ENCODE peak calls at places on chromosomes 5 and 9, in six cellular contexts. L is heart left ventricle; N is ELF-1; A is Daoy; S is A549; W is stimulated activated CD8-positive, alpha-beta memory T cell treated with anti-CD3 and anti-CD28 coated beads, Interleukin-4, amount 100 ng/mL, for 1 hour. I is an unnamed sample.

GRCh38 chr5:66653380-66653779 is 57.2 kb downstream of the MAST4 start:
- DNase-seq in A (peak), N (no peak), W (no peak), S (no peak), L (no peak), I (no peak)

GRCh38 chr5:158992104-158992740 is 107.5 kb downstream of the EBF1 start:
- DNase-seq in N (no peak), L (no peak), W (no peak), A (peak), S (no peak), I (no peak)

GRCh38 chr9:6779417-6780241 is 21.9 kb downstream of the KDM4C start:
- DNase-seq in N (no peak), W (no peak), L (no peak), S (no peak), A (peak), I (peak)

GRCh38 chr5:10538103-10538788 is 25.6 kb upstream of the ANKRD33B start:
- DNase-seq in W (no peak), A (no peak), N (no peak), S (no peak), L (no peak), I (no peak)

GRCh38 chr9:106864533-106865143 is 1.7 kb downstream of the ZNF462 start:
- DNase-seq in L (no peak), N (no peak), W (no peak), A (peak), S (peak), I (peak)

GRCh38 chr5:28766565-28767158 is 1728.3 kb upstream of the CDH9 start:
- DNase-seq in A (peak), W (no peak), N (no peak), S (peak), L (no peak), I (peak)

GRCh38 chr5:168951341-168951740 is 349.6 kb downstream of the SLIT3 start:
- DNase-seq in L (no peak), W (no peak), S (no peak), A (no peak), N (no peak), I (no peak)

GRCh38 chr5:28576022-28576421 is 1537.6 kb upstream of the CDH9 start:
- DNase-seq in N (peak), W (no peak), L (no peak), A (no peak), S (no peak), I (no peak)

GRCh38 chr9:117205806-117206205 is 209.1 kb downstream of the ASTN2 start:
- DNase-seq in W (no peak), A (no peak), L (no peak), S (no peak), N (no peak), I (no peak)

GRCh38 chr9:38243993-38244392 is 148.5 kb upstream of the ALDH1B1 start:
- DNase-seq in W (no peak), N (no peak), A (no peak), S (no peak), L (no peak), I (no peak)

GRCh38 chr5:150458819-150459557 is 9.4 kb upstream of the RPS14 start:
- DNase-seq in S (peak), N (peak), W (peak), L (peak), A (peak), I (peak)

GRCh38 chr9:19101203-19101602 is 1.5 kb downstream of the HAUS6 start:
- DNase-seq in A (no peak), L (no peak), S (no peak), W (no peak), N (no peak), I (no peak)

GRCh38 chr5:158953929-158954534 is 145.7 kb downstream of the EBF1 start:
- DNase-seq in A (no peak), N (no peak), L (no peak), W (no peak), S (no peak), I (no peak)

GRCh38 chr9:82234160-82234943 is 245.8 kb downstream of the SPATA31D1 start:
- DNase-seq in N (no peak), W (no peak), L (no peak), S (no peak), A (no peak), I (no peak)

GRCh38 chr5:181263633-181264032 is 2.7 kb upstream of the TRIM52 start:
- DNase-seq in W (no peak), L (no peak), A (no peak), N (no peak), S (no peak), I (no peak)

GRCh38 chr9:99353408-99353807 is 131.3 kb downstream of the SEC61B start:
- DNase-seq in A (peak), W (no peak), N (no peak), L (no peak), S (no peak), I (no peak)

GRCh38 chr5:111743993-111744392 is 13.0 kb downstream of the NREP start:
- DNase-seq in W (no peak), L (no peak), S (no peak), N (no peak), A (no peak), I (no peak)

GRCh38 chr5:96235008-96235910 is 197.8 kb downstream of the PCSK1 start:
- DNase-seq in W (no peak), S (no peak), L (peak), N (no peak), A (no peak), I (no peak)

GRCh38 chr9:95044731-95045508 is 272.6 kb downstream of the FANCC start:
- DNase-seq in A (no peak), L (no peak), W (no peak), S (peak), N (peak), I (peak)

GRCh38 chr5:79069488-79070001 is at the start of the genes BHMT2 and DMGDH:
- DNase-seq in W (no peak), A (peak), L (peak), N (peak), S (no peak), I (peak)

GRCh38 chr5:180301253-180301652 is 9.4 kb upstream of the MAPK9 start:
- DNase-seq in S (no peak), N (no peak), W (no peak), A (no peak), L (no peak), I (no peak)

GRCh38 chr5:88713818-88714217 is 169.2 kb downstream of the MEF2C start:
- DNase-seq in S (no peak), N (no peak), L (no peak), W (no peak), A (no peak), I (no peak)

I was measured in thyroid gland.